ENCODE peak calls at places on chromosome 9, in nine cellular contexts. R, I, N, V, U, X, F, G and A are unnamed samples.

GRCh38 chr9:134533850-134534585 is 107.6 kb upstream of the COL5A1 start:
- DNase-seq in F (no peak), I (no peak), N (no peak), X (peak; percentile 27), R (no peak), G (no peak), U (peak; percentile 55), V (peak; percentile 42), A (no peak)

GRCh38 chr9:129751841-129752801 is 721 bp downstream of the PTGES start:
- DNase-seq in R (no peak), G (no peak), I (no peak), V (no peak), N (no peak), U (no peak), F (peak; percentile 71), X (no peak), A (no peak)

GRCh38 chr9:14027114-14027812 is 286.7 kb downstream of the NFIB start:
- DNase-seq in U (no peak), N (no peak), V (no peak), X (peak; percentile 75), G (peak; percentile 86), F (no peak), I (no peak), R (no peak), A (no peak)

GRCh38 chr9:75186767-75187380 is 98.6 kb downstream of the OSTF1 start:
- DNase-seq in I (no peak), V (peak; percentile 33), N (no peak), X (no peak), U (no peak), F (peak; percentile 8), R (no peak), G (peak; percentile 65), A (peak; percentile 51)

GRCh38 chr9:37836386-37836785 is 35.8 kb downstream of the DCAF10 start:
- DNase-seq in N (no peak), I (no peak), F (no peak), U (no peak), V (no peak), G (no peak), R (no peak), X (no peak), A (no peak)

GRCh38 chr9:74556685-74557084 is 59.5 kb downstream of the RORB start:
- DNase-seq in V (peak; percentile 1), I (no peak), R (no peak), X (no peak), U (no peak), N (no peak), F (no peak), G (no peak), A (no peak)

GRCh38 chr9:106918825-106919509 is 56.0 kb downstream of the ZNF462 start:
- DNase-seq in X (no peak), G (no peak), N (no peak), U (no peak), F (no peak), V (no peak), I (no peak), R (no peak), A (no peak)

GRCh38 chr9:84137968-84138367 is 157.4 kb downstream of the RMI1 start:
- DNase-seq in V (peak; percentile 60), F (no peak), N (no peak), I (no peak), G (no peak), R (no peak), X (no peak), U (no peak), A (no peak)

GRCh38 chr9:121717141-121717749 is 65.8 kb downstream of the DAB2IP start:
- DNase-seq in V (no peak), I (no peak), U (no peak), R (no peak), N (no peak), G (no peak), F (peak; percentile 81), X (no peak), A (no peak)

GRCh38 chr9:34576943-34577634 is 12.4 kb downstream of the CNTFR start:
- DNase-seq in V (no peak), G (no peak), X (no peak), R (no peak), I (no peak), N (no peak), F (peak; percentile 67), U (no peak), A (no peak)
- H3K4me3 ChIP-seq in V (no peak overlapping the region), G (no peak overlapping the region), X (no peak overlapping the region), R (no peak overlapping the region), I (no peak overlapping the region), N (no peak overlapping the region), F (no peak overlapping the region), U (no peak overlapping the region), A (no peak overlapping the region)

GRCh38 chr9:33161589-33162132 is 5.5 kb downstream of the B4GALT1 start:
- DNase-seq in U (no peak), G (no peak), X (no peak), N (no peak), I (no peak), V (peak; percentile 54), R (no peak), F (no peak), A (no peak)
- H3K4me3 ChIP-seq in U (no peak overlapping the region), G (no peak overlapping the region), X (peak overlapping the region; percentile 4), N (peak overlapping the region; percentile 17), I (peak overlapping the region; percentile 23), V (no peak overlapping the region), R (no peak overlapping the region), F (no peak overlapping the region), A (no peak overlapping the region)

GRCh38 chr9:108476574-108476973 is 379.2 kb downstream of the ACTL7B start:
- DNase-seq in X (no peak), U (no peak), G (no peak), I (no peak), V (peak; percentile 80), F (no peak), R (no peak), N (no peak), A (no peak)
- H3K4me3 ChIP-seq in X (no peak overlapping the region), U (no peak overlapping the region), G (no peak overlapping the region), I (no peak overlapping the region), V (no peak overlapping the region), F (no peak overlapping the region), R (no peak overlapping the region), N (no peak overlapping the region), A (no peak overlapping the region)

DNA sequence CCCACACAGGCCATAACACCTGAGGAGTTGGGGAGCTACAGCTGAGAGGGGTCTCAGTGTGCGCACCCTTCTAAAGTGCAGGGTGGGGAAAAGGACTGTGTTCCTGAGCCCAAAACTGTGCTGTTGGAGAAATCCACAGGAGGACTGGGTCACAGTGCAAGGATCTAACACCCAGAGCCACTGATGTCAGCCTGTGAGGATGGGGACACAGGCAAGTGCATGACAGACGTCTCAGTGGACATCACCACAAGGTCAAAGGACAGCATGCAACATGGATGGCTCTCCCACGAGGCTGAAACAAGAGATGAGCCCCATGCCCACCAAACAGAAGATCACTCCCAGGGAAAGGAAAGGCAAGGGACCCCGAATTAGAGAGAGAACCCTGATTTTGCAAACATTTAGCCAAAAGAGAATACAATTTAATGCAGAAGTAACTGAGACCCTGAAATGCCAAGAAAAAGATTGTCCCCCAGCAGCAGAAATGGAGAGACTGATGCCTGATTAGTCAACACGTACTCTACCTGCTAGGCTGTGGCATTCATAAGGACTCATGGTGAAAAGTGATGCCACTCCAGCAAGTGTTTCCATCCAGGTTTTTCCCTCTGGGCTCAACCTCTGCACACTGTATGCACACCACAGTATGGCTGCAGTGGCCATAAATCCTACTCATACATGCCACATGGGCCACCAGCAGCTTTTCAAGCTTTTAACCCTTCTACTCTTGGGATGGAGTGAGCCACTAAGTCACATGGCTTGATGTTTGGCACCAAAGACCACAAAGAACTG is 14.2 kb downstream of the KLF9 start:
- DNase-seq in F (no peak), R (no peak), U (no peak), V (no peak), G (no peak), I (no peak), X (no peak), N (no peak), A (no peak)
- H3K4me3 ChIP-seq in F (no peak overlapping the region), R (no peak overlapping the region), U (no peak overlapping the region), V (no peak overlapping the region), G (no peak overlapping the region), I (no peak overlapping the region), X (no peak overlapping the region), N (no peak overlapping the region), A (no peak overlapping the region)

DNA sequence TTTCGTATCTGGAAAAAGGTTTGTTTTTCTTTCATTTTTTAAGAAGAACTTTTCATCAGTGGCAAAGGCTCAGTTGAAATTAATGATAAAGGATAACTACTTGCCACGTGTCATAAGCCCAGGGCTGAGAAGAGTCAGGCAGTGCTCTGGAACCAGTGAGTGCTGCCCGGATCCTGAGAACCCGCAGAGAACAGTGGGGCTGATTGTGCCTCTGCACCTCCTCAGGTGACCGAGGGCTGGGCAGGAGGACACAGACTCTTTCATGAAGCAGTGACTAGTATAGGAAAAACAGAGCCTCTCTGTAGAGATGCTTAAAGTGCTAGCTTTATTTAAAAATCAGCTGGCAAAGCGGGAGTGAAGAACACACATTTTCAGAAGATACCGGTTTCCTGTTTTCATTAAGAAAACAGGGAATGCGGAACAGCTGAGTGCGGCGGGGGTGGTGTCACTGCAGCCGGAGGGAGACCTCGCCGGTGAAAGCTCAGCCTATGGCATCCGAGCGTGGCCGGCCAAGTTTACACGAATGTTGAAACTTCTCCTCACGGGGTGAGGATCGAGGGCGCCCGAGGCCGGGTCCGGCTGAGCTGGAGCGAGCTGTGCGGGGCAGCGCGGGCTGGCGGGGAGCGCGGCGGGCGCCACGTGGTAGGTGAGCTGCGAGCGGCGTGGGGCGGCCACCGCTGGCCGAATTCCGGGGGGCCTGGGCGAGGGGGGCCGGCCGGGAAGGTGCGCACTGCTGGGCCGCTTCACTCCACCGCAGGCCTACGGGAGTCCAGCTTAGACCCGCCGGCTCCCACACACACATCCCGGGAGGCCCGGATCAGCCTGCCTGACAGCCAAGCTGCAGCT is 134.7 kb upstream of the DMRT1 start:
- DNase-seq in G (peak; percentile 68), R (peak; percentile 8), X (peak; percentile 84), U (peak; percentile 92), F (peak; percentile 29), N (no peak), I (no peak), V (peak; percentile 64), A (no peak)
- H3K4me3 ChIP-seq in G (peak overlapping the region; percentile 2), R (peak overlapping the region; percentile 64), X (peak overlapping the region; percentile 50), U (peak overlapping the region; percentile 31), F (peak overlapping the region; percentile 44), N (peak overlapping the region; percentile 47), I (peak overlapping the region; percentile 52), V (peak overlapping the region; percentile 57), A (no peak overlapping the region)

DNA sequence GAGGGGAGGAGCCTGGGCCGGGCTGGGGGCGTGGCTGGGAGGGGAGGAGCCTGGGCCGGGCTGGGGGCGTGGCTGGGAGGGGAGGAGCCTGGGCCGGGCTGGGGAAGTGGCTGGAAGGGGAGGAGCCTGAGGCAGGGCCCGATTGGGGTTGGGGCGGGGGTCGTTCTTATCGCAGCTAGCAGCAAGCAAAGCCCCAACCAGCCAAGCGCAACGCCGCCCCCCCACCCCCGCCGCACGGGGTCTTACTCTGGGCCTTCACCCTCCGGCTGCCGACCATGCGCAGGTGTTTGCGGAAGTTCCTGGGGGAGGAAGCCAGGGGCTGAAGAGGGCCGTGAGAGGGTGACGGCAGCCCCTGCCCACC is 5.0 kb downstream of the NSMF start:
- DNase-seq in V (no peak), I (no peak), X (peak; percentile 78), G (peak; percentile 48), N (no peak), F (peak; percentile 79), U (peak; percentile 87), R (peak; percentile 36), A (no peak)
- H3K4me3 ChIP-seq in V (peak overlapping the region; percentile 9), I (peak overlapping the region; percentile 37), X (peak overlapping the region; percentile 46), G (no peak overlapping the region), N (peak overlapping the region; percentile 39), F (no peak overlapping the region), U (no peak overlapping the region), R (no peak overlapping the region), A (peak overlapping the region; percentile 37)